ENCODE peak calls at places on chromosomes 2 and 18, in eight cellular contexts. A is HAP-1; P is NCI-H2029 treated with DMSO at 0.1 percent for 48 hours; F is putamen; W is HEK293T; V is amniotic epithelial cell; E is CD8-positive, alpha-beta T cell; J is NCI-H1092 treated with DMSO at 0.1 percent for 48 hours. I is an unnamed sample.

GRCh38 chr18:6406075-6406909 is 8.4 kb downstream of the L3MBTL4 start:
- DNase-seq in A (no peak), P (no peak), F (no peak), W (no peak), V (peak), E (no peak), J (no peak), I (no peak)

GRCh38 chr2:60356346-60356745 is 197.1 kb downstream of the BCL11A start:
- DNase-seq in A (no peak), P (no peak), F (no peak), W (no peak), V (no peak), E (no peak), J (no peak), I (no peak)

GRCh38 chr2:171149539-171149938 is 11.2 kb downstream of the TLK1 start:
- DNase-seq in A (no peak), P (no peak), F (no peak), W (no peak), V (no peak), E (no peak), J (no peak), I (no peak)

GRCh38 chr2:156320491-156320896 is 12.0 kb downstream of the NR4A2 start:
- DNase-seq in A (no peak), P (no peak), F (no peak), W (no peak), V (peak), E (no peak), J (no peak), I (peak)

GRCh38 chr2:95539836-95540235 is 52.0 kb upstream of the TRIM43 start:
- DNase-seq in A (no peak), P (no peak), F (no peak), W (no peak), V (no peak), E (no peak), J (no peak), I (no peak)

GRCh38 chr18:4144201-4144600 is 310.9 kb downstream of the DLGAP1 start:
- DNase-seq in A (no peak), P (no peak), F (no peak), W (no peak), V (no peak), E (no peak), J (no peak), I (no peak)

GRCh38 chr2:164784376-164784775 is 57.2 kb downstream of the COBLL1 start:
- DNase-seq in A (peak), P (no peak), F (no peak), W (no peak), V (peak), E (no peak), J (no peak), I (no peak)

GRCh38 chr18:77079088-77079487 is 53.5 kb downstream of the MBP start:
- DNase-seq in A (no peak), P (no peak), F (no peak), W (no peak), V (no peak), E (no peak), J (no peak), I (no peak)

GRCh38 chr2:236366049-236366387 is 101.8 kb upstream of the ASB18 start:
- DNase-seq in A (no peak), P (no peak), F (no peak), W (no peak), V (no peak), E (no peak), J (no peak), I (no peak)

GRCh38 chr2:173354601-173355131 is at the start of gene CDCA7:
- DNase-seq in A (peak), P (no peak), F (no peak), W (peak), V (peak), E (peak), J (peak), I (peak)

GRCh38 chr2:100554788-100555407 is 7.9 kb upstream of the PDCL3 start:
- DNase-seq in A (no peak), P (no peak), F (no peak), W (no peak), V (no peak), E (peak), J (no peak), I (no peak)

GRCh38 chr2:201821080-201821479 is 14.7 kb downstream of the CDK15 start:
- DNase-seq in A (no peak), P (peak), F (no peak), W (no peak), V (no peak), E (no peak), J (peak), I (no peak)

GRCh38 chr2:67836861-67837260 is 225.9 kb downstream of the C1D start:
- DNase-seq in A (no peak), P (no peak), F (no peak), W (no peak), V (no peak), E (no peak), J (no peak), I (no peak)

GRCh38 chr2:98412751-98413445 is 31.8 kb upstream of the INPP4A start:
- DNase-seq in A (peak), P (peak), F (peak), W (peak), V (peak), E (peak), J (peak), I (no peak)

GRCh38 chr2:236644502-236644911 is 74.9 kb downstream of the ACKR3 start:
- DNase-seq in A (no peak), P (no peak), F (no peak), W (no peak), V (no peak), E (no peak), J (no peak), I (no peak)

GRCh38 chr2:196482119-196483065 is 157.1 kb upstream of the CCDC150 start:
- DNase-seq in A (no peak), P (no peak), F (no peak), W (no peak), V (peak), E (no peak), J (no peak), I (no peak)

GRCh38 chr18:13597068-13597467 is 129.3 kb downstream of the FAM210A start:
- DNase-seq in A (no peak), P (no peak), F (no peak), W (no peak), V (peak), E (no peak), J (no peak), I (no peak)

GRCh38 chr2:28359222-28360065 is 33.2 kb upstream of the FOSL2 start:
- DNase-seq in A (no peak), P (no peak), F (no peak), W (no peak), V (peak), E (peak), J (no peak), I (peak)

GRCh38 chr2:96771792-96772618 is 11.3 kb downstream of the CNNM4 start:
- DNase-seq in A (no peak), P (peak), F (no peak), W (no peak), V (no peak), E (no peak), J (no peak), I (peak)

GRCh38 chr2:69830045-69830905 is 815 bp downstream of the GMCL1 start:
- DNase-seq in A (peak), P (no peak), F (peak), W (peak), V (peak), E (peak), J (no peak), I (peak)

GRCh38 chr2:193966590-193966989 is 1690.4 kb upstream of the SLC39A10 start:
- DNase-seq in A (no peak), P (no peak), F (no peak), W (no peak), V (peak), E (no peak), J (no peak), I (no peak)

GRCh38 chr2:101736861-101737291 is 39.4 kb downstream of the MAP4K4 start:
- DNase-seq in A (no peak), P (no peak), F (no peak), W (no peak), V (peak), E (no peak), J (no peak), I (no peak)

GRCh38 chr2:285506-285905 is 2.4 kb downstream of the ALKAL2 start:
- DNase-seq in A (no peak), P (no peak), F (no peak), W (no peak), V (peak), E (no peak), J (no peak), I (no peak)

GRCh38 chr2:189347540-189347939 is 93.7 kb upstream of the WDR75 start:
- DNase-seq in A (peak), P (no peak), F (no peak), W (peak), V (peak), E (peak), J (no peak), I (no peak)

GRCh38 chr2:231037731-231038482 is 584 bp downstream of the C2orf72 start:
- DNase-seq in A (peak), P (no peak), F (peak), W (peak), V (no peak), E (no peak), J (no peak), I (peak)

GRCh38 chr2:156190532-156190931 is 142.0 kb downstream of the NR4A2 start:
- DNase-seq in A (no peak), P (peak), F (no peak), W (no peak), V (no peak), E (no peak), J (peak), I (no peak)

GRCh38 chr18:12236934-12237832 is 17.0 kb upstream of the CIDEA start:
- DNase-seq in A (peak), P (no peak), F (no peak), W (peak), V (peak), E (peak), J (peak), I (peak)

GRCh38 chr2:232490221-232491138 is 2.8 kb upstream of the ECEL1 start:
- DNase-seq in A (no peak), P (no peak), F (no peak), W (no peak), V (no peak), E (no peak), J (no peak), I (no peak)

GRCh38 chr2:239178954-239179353 is 221.9 kb downstream of the HDAC4 start:
- DNase-seq in A (no peak), P (no peak), F (no peak), W (no peak), V (no peak), E (no peak), J (no peak), I (no peak)

GRCh38 chr2:231710751-231711676 is 2.7 kb downstream of the PTMA start:
- DNase-seq in A (peak), P (no peak), F (no peak), W (no peak), V (no peak), E (peak), J (no peak), I (peak)

I was measured in stomach.